ENCODE peak calls at places on chromosomes 4 and X, in ten cellular contexts. One of them, this sample, is unnamed.

GRCh38 chrX:13747836-13748235 is 13.3 kb downstream of the OFD1 start:
- DNase-seq in activated CD4-positive, alpha-beta T cell treated with anti-CD3 and anti-CD28 coated beads for 36 hours: peak; percentile 43
- DNase-seq in left ventricle myocardium inferior: peak; percentile 18
- DNase-seq in stimulated activated CD4-positive, alpha-beta T cell treated with anti-CD3 and anti-CD28 coated beads, TNF-alpha, amount 100 ng/mL, for 1 hour: no peak
- DNase-seq in brain pericyte: no peak
- DNase-seq in activated T-cell treated with anti-CD3 and anti-CD28 coated beads for 1 hour: no peak
- DNase-seq in SW 1271: no peak
- DNase-seq in neural progenitor cell: peak; percentile 33
- DNase-seq in progenitor cell of endocrine pancreas: no peak
- DNase-seq in putamen: no peak
- DNase-seq in this sample: no peak

GRCh38 chrX:147173586-147173985 is 359.0 kb upstream of the CXorf51A start:
- DNase-seq in activated CD4-positive, alpha-beta T cell treated with anti-CD3 and anti-CD28 coated beads for 36 hours: no peak
- DNase-seq in left ventricle myocardium inferior: no peak
- DNase-seq in stimulated activated CD4-positive, alpha-beta T cell treated with anti-CD3 and anti-CD28 coated beads, TNF-alpha, amount 100 ng/mL, for 1 hour: no peak
- DNase-seq in brain pericyte: no peak
- DNase-seq in activated T-cell treated with anti-CD3 and anti-CD28 coated beads for 1 hour: no peak
- DNase-seq in SW 1271: no peak
- DNase-seq in neural progenitor cell: no peak
- DNase-seq in progenitor cell of endocrine pancreas: no peak
- DNase-seq in putamen: no peak
- DNase-seq in this sample: no peak

GRCh38 chr4:155659168-155659567 is 7.5 kb upstream of the GUCY1A1 start:
- DNase-seq in activated CD4-positive, alpha-beta T cell treated with anti-CD3 and anti-CD28 coated beads for 36 hours: no peak
- DNase-seq in left ventricle myocardium inferior: no peak
- DNase-seq in stimulated activated CD4-positive, alpha-beta T cell treated with anti-CD3 and anti-CD28 coated beads, TNF-alpha, amount 100 ng/mL, for 1 hour: no peak
- DNase-seq in brain pericyte: no peak
- DNase-seq in activated T-cell treated with anti-CD3 and anti-CD28 coated beads for 1 hour: no peak
- DNase-seq in SW 1271: no peak
- DNase-seq in neural progenitor cell: no peak
- DNase-seq in progenitor cell of endocrine pancreas: no peak
- DNase-seq in putamen: peak; percentile 47
- DNase-seq in this sample: no peak

GRCh38 chr4:176774852-176775251 is 17.9 kb downstream of the VEGFC start:
- DNase-seq in activated CD4-positive, alpha-beta T cell treated with anti-CD3 and anti-CD28 coated beads for 36 hours: no peak
- DNase-seq in left ventricle myocardium inferior: no peak
- DNase-seq in stimulated activated CD4-positive, alpha-beta T cell treated with anti-CD3 and anti-CD28 coated beads, TNF-alpha, amount 100 ng/mL, for 1 hour: no peak
- DNase-seq in brain pericyte: no peak
- DNase-seq in activated T-cell treated with anti-CD3 and anti-CD28 coated beads for 1 hour: no peak
- DNase-seq in SW 1271: no peak
- DNase-seq in neural progenitor cell: no peak
- DNase-seq in progenitor cell of endocrine pancreas: no peak
- DNase-seq in putamen: no peak
- DNase-seq in this sample: no peak

GRCh38 chr4:142473218-142473959 is 372.7 kb downstream of the INPP4B start:
- DNase-seq in activated CD4-positive, alpha-beta T cell treated with anti-CD3 and anti-CD28 coated beads for 36 hours: no peak
- DNase-seq in left ventricle myocardium inferior: peak; percentile 18
- DNase-seq in stimulated activated CD4-positive, alpha-beta T cell treated with anti-CD3 and anti-CD28 coated beads, TNF-alpha, amount 100 ng/mL, for 1 hour: no peak
- DNase-seq in brain pericyte: no peak
- DNase-seq in activated T-cell treated with anti-CD3 and anti-CD28 coated beads for 1 hour: no peak
- DNase-seq in SW 1271: no peak
- DNase-seq in neural progenitor cell: no peak
- DNase-seq in progenitor cell of endocrine pancreas: no peak
- DNase-seq in putamen: no peak
- DNase-seq in this sample: no peak

GRCh38 chr4:26459054-26459755 is 31.1 kb downstream of the CCKAR start:
- DNase-seq in activated CD4-positive, alpha-beta T cell treated with anti-CD3 and anti-CD28 coated beads for 36 hours: no peak
- DNase-seq in left ventricle myocardium inferior: no peak
- DNase-seq in stimulated activated CD4-positive, alpha-beta T cell treated with anti-CD3 and anti-CD28 coated beads, TNF-alpha, amount 100 ng/mL, for 1 hour: no peak
- DNase-seq in brain pericyte: no peak
- DNase-seq in activated T-cell treated with anti-CD3 and anti-CD28 coated beads for 1 hour: no peak
- DNase-seq in SW 1271: no peak
- DNase-seq in neural progenitor cell: peak; percentile 46
- DNase-seq in progenitor cell of endocrine pancreas: no peak
- DNase-seq in putamen: peak; percentile 8
- DNase-seq in this sample: no peak

GRCh38 chr4:151664289-151664688 is 96.5 kb downstream of the GATB start:
- DNase-seq in activated CD4-positive, alpha-beta T cell treated with anti-CD3 and anti-CD28 coated beads for 36 hours: no peak
- DNase-seq in left ventricle myocardium inferior: no peak
- DNase-seq in stimulated activated CD4-positive, alpha-beta T cell treated with anti-CD3 and anti-CD28 coated beads, TNF-alpha, amount 100 ng/mL, for 1 hour: no peak
- DNase-seq in brain pericyte: no peak
- DNase-seq in activated T-cell treated with anti-CD3 and anti-CD28 coated beads for 1 hour: no peak
- DNase-seq in SW 1271: no peak
- DNase-seq in neural progenitor cell: peak; percentile 29
- DNase-seq in progenitor cell of endocrine pancreas: no peak
- DNase-seq in putamen: no peak
- DNase-seq in this sample: no peak

GRCh38 chr4:7323461-7323871 is 111.3 kb downstream of the PSAPL1 start:
- DNase-seq in activated CD4-positive, alpha-beta T cell treated with anti-CD3 and anti-CD28 coated beads for 36 hours: no peak
- DNase-seq in left ventricle myocardium inferior: peak; percentile 2
- DNase-seq in stimulated activated CD4-positive, alpha-beta T cell treated with anti-CD3 and anti-CD28 coated beads, TNF-alpha, amount 100 ng/mL, for 1 hour: no peak
- DNase-seq in brain pericyte: no peak
- DNase-seq in activated T-cell treated with anti-CD3 and anti-CD28 coated beads for 1 hour: no peak
- DNase-seq in SW 1271: no peak
- DNase-seq in neural progenitor cell: no peak
- DNase-seq in progenitor cell of endocrine pancreas: no peak
- DNase-seq in putamen: no peak
- DNase-seq in this sample: no peak

GRCh38 chrX:103794117-103794516 is 17.5 kb downstream of the PLP1 start:
- DNase-seq in activated CD4-positive, alpha-beta T cell treated with anti-CD3 and anti-CD28 coated beads for 36 hours: no peak
- DNase-seq in left ventricle myocardium inferior: no peak
- DNase-seq in stimulated activated CD4-positive, alpha-beta T cell treated with anti-CD3 and anti-CD28 coated beads, TNF-alpha, amount 100 ng/mL, for 1 hour: no peak
- DNase-seq in brain pericyte: no peak
- DNase-seq in activated T-cell treated with anti-CD3 and anti-CD28 coated beads for 1 hour: no peak
- DNase-seq in SW 1271: no peak
- DNase-seq in neural progenitor cell: no peak
- DNase-seq in progenitor cell of endocrine pancreas: no peak
- DNase-seq in putamen: no peak
- DNase-seq in this sample: no peak